ENCODE peak calls at places on chromosomes 16 and 17, in four cellular contexts. C is SK-N-SH, H is K562, E is HepG2. B is an unnamed sample.
A peak's percentile ranks its signal among the peaks of the same experiment; 100 is the strongest.

GRCh38 chr17:77869665-77870132 is 88.8 kb upstream of the TNRC6C start:
- DNase-seq in C (no peak), H (no peak), E (no peak), B (peak; percentile 87)

GRCh38 chr16:3640207-3640606 is 14.3 kb upstream of the DNASE1 start:
- DNase-seq in C (peak; percentile 23), H (no peak), E (peak; percentile 62), B (no peak)

GRCh38 chr17:79626156-79626890 is 15.5 kb upstream of the RBFOX3 start:
- DNase-seq in C (peak; percentile 36), H (no peak), E (no peak), B (no peak)

GRCh38 chr17:42130310-42130936 is 7.8 kb downstream of the HSPB9 start:
- DNase-seq in C (no peak), H (no peak), E (no peak), B (no peak)

GRCh38 chr17:65696739-65697394 is 135.4 kb upstream of the AXIN2 start:
- DNase-seq in C (no peak), H (no peak), E (no peak), B (no peak)

GRCh38 chr17:17843096-17843495 is 6.3 kb upstream of the SREBF1 start:
- DNase-seq in C (no peak), H (no peak), E (no peak), B (no peak)

GRCh38 chr17:278055-279028 is 74.3 kb downstream of the RPH3AL start:
- DNase-seq in C (no peak), H (no peak), E (no peak), B (no peak)

GRCh38 chr16:11219188-11219587 is 36.8 kb downstream of the SOCS1 start:
- DNase-seq in C (no peak), H (no peak), E (no peak), B (no peak)

GRCh38 chr17:44278006-44278405 is 10.1 kb upstream of the SLC4A1 start:
- DNase-seq in C (no peak), H (no peak), E (no peak), B (no peak)

GRCh38 chr16:72644911-72645310 is 403.0 kb downstream of the ZFHX3 start:
- DNase-seq in C (no peak), H (no peak), E (no peak), B (no peak)

GRCh38 chr17:2050246-2050866 is 4.5 kb upstream of the HIC1 start:
- DNase-seq in C (peak; percentile 94), H (peak; percentile 85), E (no peak), B (no peak)

GRCh38 chr17:47872019-47872650 is 21.2 kb upstream of the SP6 start:
- DNase-seq in C (no peak), H (no peak), E (no peak), B (no peak)

DNA sequence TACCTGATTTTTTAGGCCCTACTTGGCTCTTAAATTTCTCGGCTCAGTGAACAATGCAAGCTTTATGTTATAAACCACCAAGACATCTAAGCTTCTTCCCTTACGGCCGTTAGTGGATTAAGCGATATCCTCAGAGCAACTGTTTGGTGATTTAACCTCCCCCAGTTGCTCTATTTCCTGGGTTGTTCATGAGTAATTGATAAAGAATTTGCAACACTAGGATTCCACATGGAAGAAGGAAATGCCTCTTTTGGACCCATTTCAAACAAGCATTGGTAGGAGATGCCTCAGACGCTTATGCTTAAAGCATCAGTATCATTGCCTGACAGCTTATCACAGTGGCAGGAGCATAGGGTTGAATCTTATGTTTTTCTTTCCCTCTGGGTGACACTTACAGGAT is 65.3 kb downstream of the RBFOX1 start:
- DNase-seq in C (no peak), H (no peak), E (no peak), B (no peak)
- TF ChIP-seq NFIC in C (no peak), H (no peak), E (no peak), B (no peak)

GRCh38 chr17:7132511-7133094 is 18.0 kb upstream of the ASGR2 start:
- DNase-seq in C (no peak), H (no peak), E (peak; percentile 61), B (peak; percentile 84)

GRCh38 chr17:7136266-7136877 is 21.8 kb upstream of the ASGR2 start:
- DNase-seq in C (peak; percentile 70), H (peak; percentile 72), E (peak; percentile 63), B (peak; percentile 33)

GRCh38 chr17:7130626-7131467 is 16.2 kb upstream of the ASGR2 start:
- DNase-seq in C (no peak), H (no peak), E (no peak), B (no peak)

GRCh38 chr17:7133916-7134315 is 19.3 kb upstream of the ASGR2 start:
- DNase-seq in C (no peak), H (no peak), E (no peak), B (no peak)

DNA sequence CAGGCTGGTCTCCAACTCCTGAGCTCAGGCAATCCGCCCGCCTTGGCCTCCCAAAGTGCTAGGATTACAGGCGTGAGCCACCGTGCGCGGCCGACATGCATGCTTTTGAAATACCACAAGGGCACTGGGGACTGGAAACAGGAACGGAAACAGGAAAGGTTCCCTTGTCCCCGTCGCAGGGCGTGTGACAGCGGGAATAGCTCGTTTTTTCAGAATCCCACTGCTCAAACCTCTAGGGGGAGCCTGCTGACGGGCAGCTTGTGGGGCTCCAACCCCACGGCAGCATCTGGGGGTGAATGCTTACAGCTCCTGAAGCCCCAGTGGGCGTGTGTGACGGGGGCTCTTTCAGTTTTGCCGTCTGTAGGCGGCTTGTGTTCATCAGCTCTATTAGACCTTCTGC is 18.8 kb upstream of the ASGR2 start:
- DNase-seq in C (peak; percentile 58), H (peak; percentile 60), E (peak; percentile 74), B (peak; percentile 36)
- TF ChIP-seq NFIC in C (no peak), H (no peak), E (no peak), B (no peak)

GRCh38 chr17:82980632-82981031 is 98.8 kb upstream of the METRNL start:
- DNase-seq in C (no peak), H (no peak), E (no peak), B (no peak)
- TF ChIP-seq NFIC in C (no peak), H (no peak), E (no peak), B (no peak)

GRCh38 chr16:1989209-1989825 is 453 bp upstream of the SYNGR3 start:
- DNase-seq in C (no peak), H (no peak), E (no peak), B (no peak)

GRCh38 chr16:1989826-1990335 is at the start of gene SYNGR3:
- DNase-seq in C (peak; percentile 86), H (peak; percentile 67), E (no peak), B (no peak)

GRCh38 chr16:1991135-1991551 is 1.4 kb downstream of the SYNGR3 start:
- DNase-seq in C (no peak), H (no peak), E (no peak), B (peak; percentile 71)

GRCh38 chr16:1991588-1992474 is 2.1 kb downstream of the SYNGR3 start:
- DNase-seq in C (peak; percentile 84), H (peak; percentile 97), E (no peak), B (peak; percentile 37)

GRCh38 chr16:1990336-1991134 is 765 bp downstream of the SYNGR3 start:
- DNase-seq in C (peak; percentile 82), H (peak; percentile 76), E (peak; percentile 34), B (no peak)
- TF ChIP-seq NFIC in C (no peak), H (peak; percentile 24), E (no peak), B (no peak)

GRCh38 chr17:19717031-19717360 is 612 bp upstream of the SLC47A2 start:
- DNase-seq in C (no peak), H (no peak), E (no peak), B (no peak)

GRCh38 chr17:19718041-19718612 is 1.7 kb upstream of the SLC47A2 start:
- DNase-seq in C (peak; percentile 12), H (no peak), E (no peak), B (no peak)

GRCh38 chr17:19717411-19717908 is 1.1 kb upstream of the SLC47A2 start:
- DNase-seq in C (peak; percentile 26), H (no peak), E (no peak), B (no peak)

GRCh38 chr17:19714542-19715411 is 1.6 kb downstream of the SLC47A2 start:
- DNase-seq in C (no peak), H (no peak), E (no peak), B (no peak)

GRCh38 chr17:19716108-19717030 is at the start of gene SLC47A2:
- DNase-seq in C (peak; percentile 64), H (no peak), E (no peak), B (no peak)
- TF ChIP-seq NFIC in C (no peak), H (no peak), E (no peak), B (no peak)

DNA sequence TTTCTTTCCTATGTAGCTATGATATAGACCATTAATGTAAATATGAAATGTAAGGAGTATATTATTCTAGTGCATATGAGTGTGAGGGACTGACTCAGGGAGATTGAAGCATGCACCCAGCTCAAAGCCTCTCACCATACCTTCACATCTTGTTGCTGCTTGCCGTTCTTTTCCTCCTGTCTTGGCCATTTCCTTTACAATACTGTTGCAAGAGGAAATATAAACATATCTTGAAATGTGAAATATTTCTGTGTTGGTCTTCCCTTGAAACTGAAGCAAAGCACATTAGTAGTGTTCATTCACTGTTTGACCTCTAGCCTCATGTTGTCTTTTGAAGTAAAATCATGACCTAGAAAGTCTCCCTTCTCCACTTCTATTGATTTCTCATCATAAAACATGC is 46.6 kb downstream of the PHKB start:
- DNase-seq in C (no peak), H (no peak), E (no peak), B (no peak)
- TF ChIP-seq NFIC in C (no peak), H (no peak), E (no peak), B (no peak)

DNA sequence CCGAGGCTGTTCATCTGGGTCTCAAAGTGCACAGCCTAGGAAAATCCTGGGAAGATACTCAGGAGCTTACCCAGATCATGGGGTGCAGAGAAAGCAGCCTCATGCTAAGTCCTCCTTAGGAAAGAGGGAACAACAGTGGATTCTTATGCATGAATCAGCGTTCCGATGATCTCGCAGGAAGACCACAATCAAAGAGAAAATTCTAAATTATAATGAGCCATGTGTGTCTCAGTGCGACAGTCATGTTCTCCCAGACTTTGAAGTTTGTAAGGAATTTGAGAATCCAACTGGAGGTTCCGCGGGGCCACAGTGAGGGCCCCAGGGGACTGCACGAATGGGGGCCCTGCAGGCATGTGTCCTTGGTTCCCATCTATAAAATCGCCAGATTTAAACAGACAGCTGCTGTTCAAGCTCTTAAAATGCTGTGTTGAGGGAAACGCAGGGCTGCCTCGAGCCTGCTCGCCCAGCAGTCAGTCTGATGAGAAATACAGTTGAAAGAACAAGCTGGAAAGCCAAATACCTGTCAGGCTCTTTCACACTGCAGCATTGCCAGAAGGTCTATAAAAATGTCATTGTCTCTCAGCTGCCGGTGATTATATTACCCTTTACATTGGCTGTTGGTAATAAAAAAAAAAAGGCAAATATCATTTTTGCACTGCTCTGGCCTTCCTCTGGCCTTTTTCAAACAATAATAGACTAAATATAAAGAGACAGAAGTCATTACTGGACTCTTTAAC is 152.1 kb downstream of the PMP22 start:
- DNase-seq in C (no peak), H (no peak), E (no peak), B (no peak)
- TF ChIP-seq NFIC in C (no peak), H (no peak), E (no peak), B (no peak)

GRCh38 chr17:63780507-63780906 is 6.5 kb downstream of the DDX42 start:
- DNase-seq in C (no peak), H (no peak), E (no peak), B (no peak)
- TF ChIP-seq NFIC in C (no peak), H (no peak), E (no peak), B (no peak)

B was measured in GM12878.